ENCODE peak calls at places on chromosomes 6 and 20, in ten cellular contexts. N is choroid plexus epithelial cell, C is adrenal gland, B is hepatocyte, R is astrocyte of the spinal cord, E is retinal pigment epithelial cell, M is pancreas, P is PC-9, I is heart right ventricle, K is astrocyte. F is an unnamed sample.

GRCh38 chr6:20708367-20709124 is 174.3 kb downstream of the CDKAL1 start:
- DNase-seq in N (peak), C (no peak), B (no peak), R (peak), E (peak), M (no peak), P (no peak), I (no peak), K (peak), F (no peak)

GRCh38 chr6:156662025-156662445 is 115.1 kb upstream of the ARID1B start:
- DNase-seq in N (no peak), C (no peak), B (peak), R (no peak), E (no peak), M (peak), P (peak), I (no peak), K (no peak), F (peak)

GRCh38 chr6:52231411-52232127 is 12.7 kb downstream of the IL17F start:
- DNase-seq in N (no peak), C (no peak), B (no peak), R (no peak), E (no peak), M (no peak), P (no peak), I (no peak), K (no peak), F (no peak)

GRCh38 chr6:127725821-127726220 is 148.8 kb downstream of the C6orf58 start:
- DNase-seq in N (no peak), C (no peak), B (no peak), R (no peak), E (no peak), M (no peak), P (no peak), I (no peak), K (no peak), F (no peak)

GRCh38 chr6:33430991-33431879 is 11.4 kb downstream of the SYNGAP1 start:
- DNase-seq in N (peak), C (peak), B (peak), R (peak), E (peak), M (no peak), P (no peak), I (peak), K (peak), F (no peak)

GRCh38 chr6:126396131-126396530 is 56.2 kb downstream of the CENPW start:
- DNase-seq in N (no peak), C (no peak), B (no peak), R (no peak), E (no peak), M (no peak), P (no peak), I (no peak), K (no peak), F (no peak)

GRCh38 chr6:82957171-82957894 is 108.3 kb downstream of the UBE3D start:
- DNase-seq in N (no peak), C (no peak), B (no peak), R (no peak), E (no peak), M (no peak), P (no peak), I (no peak), K (peak), F (no peak)

GRCh38 chr6:41939091-41939847 is 2.3 kb downstream of the CCND3 start:
- DNase-seq in N (peak), C (peak), B (peak), R (peak), E (no peak), M (no peak), P (no peak), I (peak), K (peak), F (no peak)

GRCh38 chr6:89834884-89835792 is 5.5 kb downstream of the CASP8AP2 start:
- DNase-seq in N (peak), C (no peak), B (no peak), R (no peak), E (no peak), M (no peak), P (no peak), I (no peak), K (peak), F (no peak)

GRCh38 chr6:22570185-22570551 is 802 bp downstream of the HDGFL1 start:
- DNase-seq in N (no peak), C (no peak), B (no peak), R (no peak), E (no peak), M (no peak), P (no peak), I (no peak), K (no peak), F (no peak)

GRCh38 chr20:20950620-20951019 is 155.5 kb downstream of the LINC00237 start:
- DNase-seq in N (no peak), C (no peak), B (no peak), R (no peak), E (no peak), M (no peak), P (no peak), I (no peak), K (no peak), F (no peak)

GRCh38 chr6:33856655-33857054 is 52.9 kb upstream of the MLN start:
- DNase-seq in N (no peak), C (no peak), B (no peak), R (no peak), E (no peak), M (no peak), P (no peak), I (no peak), K (no peak), F (no peak)

GRCh38 chr20:34531608-34532265 is 15.5 kb downstream of the DYNLRB1 start:
- DNase-seq in N (no peak), C (no peak), B (no peak), R (no peak), E (no peak), M (no peak), P (no peak), I (no peak), K (no peak), F (no peak)

GRCh38 chr6:146602526-146602925 is 3.8 kb downstream of the ADGB start:
- DNase-seq in N (no peak), C (no peak), B (no peak), R (no peak), E (no peak), M (no peak), P (no peak), I (no peak), K (no peak), F (no peak)

GRCh38 chr20:50210066-50210619 is 19.5 kb downstream of the CEBPB start:
- DNase-seq in N (no peak), C (no peak), B (no peak), R (no peak), E (no peak), M (peak), P (no peak), I (no peak), K (no peak), F (no peak)

GRCh38 chr6:76222189-76222588 is 149.7 kb upstream of the IMPG1 start:
- DNase-seq in N (no peak), C (no peak), B (no peak), R (no peak), E (no peak), M (no peak), P (no peak), I (no peak), K (no peak), F (no peak)

GRCh38 chr6:99384507-99384906 is 9.5 kb downstream of the COQ3 start:
- DNase-seq in N (no peak), C (no peak), B (no peak), R (no peak), E (no peak), M (no peak), P (no peak), I (no peak), K (no peak), F (no peak)

GRCh38 chr6:88586371-88587157 is 376.9 kb downstream of the RNGTT start:
- DNase-seq in N (no peak), C (peak), B (no peak), R (no peak), E (no peak), M (no peak), P (no peak), I (no peak), K (peak), F (no peak)

GRCh38 chr6:168290095-168290494 is 29.5 kb downstream of the DACT2 start:
- DNase-seq in N (no peak), C (no peak), B (no peak), R (no peak), E (no peak), M (no peak), P (no peak), I (no peak), K (no peak), F (no peak)

GRCh38 chr20:9200620-9201019 is 131.7 kb downstream of the PLCB4 start:
- DNase-seq in N (peak), C (no peak), B (peak), R (peak), E (peak), M (no peak), P (peak), I (no peak), K (peak), F (peak)

GRCh38 chr6:11500008-11500407 is 37.5 kb upstream of the TMEM170B start:
- DNase-seq in N (peak), C (no peak), B (no peak), R (peak), E (peak), M (no peak), P (no peak), I (no peak), K (peak), F (no peak)

GRCh38 chr6:158031445-158032353 is 50.0 kb downstream of the SYNJ2 start:
- DNase-seq in N (peak), C (no peak), B (peak), R (peak), E (no peak), M (no peak), P (peak), I (peak), K (peak), F (no peak)

GRCh38 chr6:31815025-31815838 is at the start of the genes HSPA1A and HSPA1L:
- DNase-seq in N (peak), C (peak), B (peak), R (peak), E (peak), M (peak), P (peak), I (peak), K (peak), F (no peak)

GRCh38 chr20:19817017-19817416 is 59.0 kb downstream of the RIN2 start:
- DNase-seq in N (peak), C (peak), B (no peak), R (peak), E (no peak), M (no peak), P (peak), I (peak), K (peak), F (peak)

GRCh38 chr6:138682722-138683521 is 90.6 kb upstream of the CCDC28A start:
- DNase-seq in N (peak), C (no peak), B (no peak), R (peak), E (no peak), M (no peak), P (peak), I (peak), K (peak), F (no peak)

GRCh38 chr20:5150226-5151076 is 23.6 kb downstream of the CDS2 start:
- DNase-seq in N (peak), C (peak), B (peak), R (peak), E (peak), M (no peak), P (no peak), I (no peak), K (peak), F (peak)

GRCh38 chr20:19936801-19937583 is 80.2 kb upstream of the NAA20 start:
- DNase-seq in N (no peak), C (peak), B (no peak), R (no peak), E (no peak), M (no peak), P (no peak), I (peak), K (no peak), F (no peak)

GRCh38 chr6:31585531-31585930 is 546 bp upstream of the LST1 start:
- DNase-seq in N (no peak), C (no peak), B (no peak), R (no peak), E (no peak), M (no peak), P (no peak), I (no peak), K (no peak), F (no peak)

GRCh38 chr6:760982-761955 is 68.3 kb upstream of the EXOC2 start:
- DNase-seq in N (no peak), C (no peak), B (peak), R (no peak), E (no peak), M (no peak), P (no peak), I (no peak), K (no peak), F (no peak)

GRCh38 chr6:3229566-3230274 is 2.3 kb upstream of the TUBB2B start:
- DNase-seq in N (no peak), C (no peak), B (peak), R (no peak), E (no peak), M (no peak), P (no peak), I (no peak), K (no peak), F (no peak)

GRCh38 chr6:27294409-27294808 is 17.7 kb downstream of the POM121L2 start:
- DNase-seq in N (no peak), C (no peak), B (no peak), R (no peak), E (no peak), M (no peak), P (no peak), I (no peak), K (no peak), F (no peak)

GRCh38 chr6:27297857-27298730 is 14.0 kb downstream of the POM121L2 start:
- DNase-seq in N (peak), C (no peak), B (peak), R (peak), E (no peak), M (no peak), P (peak), I (no peak), K (peak), F (no peak)

GRCh38 chr6:27295301-27296079 is 16.6 kb downstream of the POM121L2 start:
- DNase-seq in N (peak), C (no peak), B (peak), R (peak), E (peak), M (no peak), P (peak), I (no peak), K (peak), F (peak)

GRCh38 chr6:27297484-27297856 is 14.6 kb downstream of the POM121L2 start:
- DNase-seq in N (no peak), C (no peak), B (no peak), R (no peak), E (no peak), M (no peak), P (no peak), I (no peak), K (no peak), F (no peak)

GRCh38 chr6:27296106-27296783 is 15.8 kb downstream of the POM121L2 start:
- DNase-seq in N (peak), C (no peak), B (peak), R (peak), E (peak), M (no peak), P (peak), I (no peak), K (peak), F (no peak)
- H3K4me3 ChIP-seq in N (peak), C (no peak), B (peak), R (peak), E (peak), M (no peak), P (peak), I (no peak), K (peak), F (peak)

DNA sequence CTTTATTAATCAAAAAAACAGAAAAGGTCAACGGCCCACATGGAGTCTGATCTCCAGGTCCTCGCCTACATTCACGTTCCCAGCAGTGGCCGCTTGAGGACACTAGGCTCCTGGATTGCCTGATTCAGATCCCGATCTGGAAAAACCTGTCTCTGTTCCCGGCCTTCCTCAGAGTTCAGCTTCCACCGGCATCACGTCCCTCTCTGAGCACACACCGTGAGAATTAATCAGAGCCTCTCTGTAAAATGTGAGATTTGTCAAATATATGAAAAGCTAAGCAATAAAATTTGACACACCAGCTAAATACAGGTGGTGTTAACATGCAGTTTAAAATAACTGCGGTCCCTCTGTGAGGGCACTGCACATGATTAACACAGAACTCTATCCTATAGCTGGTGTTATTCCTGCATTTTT is 122.8 kb upstream of the COL21A1 start:
- DNase-seq in N (peak), C (peak), B (peak), R (peak), E (no peak), M (peak), P (peak), I (peak), K (peak), F (no peak)
- TF ChIP-seq CTCF in N (peak), C (peak), B (peak), R (peak), E (peak), M (no peak), P (peak), I (peak), K (peak), F (peak)

GRCh38 chr6:148441454-148441911 is 98.8 kb downstream of the SASH1 start:
- DNase-seq in N (peak), C (no peak), B (peak), R (peak), E (peak), M (no peak), P (peak), I (no peak), K (peak), F (peak)
- H3K4me3 ChIP-seq in N (no peak), C (no peak), B (no peak), R (no peak), E (peak), M (no peak), P (no peak), I (no peak), K (peak), F (peak)

GRCh38 chr6:55963301-55963700 is 87.9 kb upstream of the BMP5 start:
- DNase-seq in N (peak), C (no peak), B (no peak), R (no peak), E (no peak), M (no peak), P (no peak), I (no peak), K (no peak), F (no peak)
- TF ChIP-seq CTCF in N (peak), C (no peak), B (peak), R (peak), E (peak), M (no peak), P (no peak), I (no peak), K (peak), F (peak)

GRCh38 chr6:170292111-170292777 is 1.4 kb upstream of the DLL1 start:
- DNase-seq in N (no peak), C (no peak), B (no peak), R (no peak), E (no peak), M (no peak), P (no peak), I (no peak), K (no peak), F (no peak)
- H3K4me3 ChIP-seq in N (no peak), C (no peak), B (peak), R (no peak), E (no peak), M (peak), P (no peak), I (peak), K (no peak), F (no peak)

DNA sequence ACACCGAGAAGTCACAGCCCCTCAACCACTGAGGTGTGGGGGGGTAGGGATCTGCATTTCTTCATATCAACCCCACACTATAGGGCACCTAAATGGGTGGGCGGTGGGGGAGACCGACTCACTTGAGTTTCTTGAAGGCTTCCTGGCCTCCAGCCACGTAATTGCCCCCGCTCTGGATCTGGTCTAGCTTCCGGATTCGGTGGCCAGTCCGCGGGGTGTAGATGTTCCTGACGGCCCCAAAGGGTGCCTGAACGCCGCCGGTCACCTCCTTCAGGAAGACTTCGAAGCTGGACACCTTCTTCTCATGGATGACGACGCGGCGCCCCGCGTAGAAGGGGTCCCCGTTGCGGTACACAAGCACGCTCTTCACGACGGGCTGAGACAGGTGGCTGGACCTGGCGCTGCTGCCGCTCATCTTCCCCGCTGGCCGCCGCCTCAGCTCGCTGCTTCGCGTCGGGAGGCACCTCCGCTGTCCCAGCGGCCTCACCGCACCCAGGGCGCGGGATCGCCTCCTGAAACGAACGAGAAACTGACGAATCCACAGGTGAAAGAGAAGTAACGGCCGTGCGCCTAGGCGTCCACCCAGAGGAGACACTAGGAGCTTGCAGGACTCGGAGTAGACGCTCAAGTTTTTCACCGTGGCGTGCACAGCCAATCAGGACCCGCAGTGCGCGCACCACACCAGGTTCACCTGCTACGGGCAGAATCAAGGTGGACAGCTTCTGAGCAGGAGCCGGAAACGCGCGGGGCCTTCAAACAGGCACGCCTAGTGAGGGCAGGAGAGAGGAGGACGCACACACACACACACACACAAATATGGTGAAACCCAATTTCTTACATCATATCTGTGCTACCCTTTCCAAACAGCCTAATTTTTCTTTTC is at the start of gene DCDC2:
- DNase-seq in N (peak), C (peak), B (no peak), R (no peak), E (no peak), M (peak), P (peak), I (no peak), K (peak), F (peak)
- TF ChIP-seq CTCF in N (no peak), C (no peak), B (no peak), R (no peak), E (no peak), M (no peak), P (no peak), I (no peak), K (no peak), F (no peak)

DNA sequence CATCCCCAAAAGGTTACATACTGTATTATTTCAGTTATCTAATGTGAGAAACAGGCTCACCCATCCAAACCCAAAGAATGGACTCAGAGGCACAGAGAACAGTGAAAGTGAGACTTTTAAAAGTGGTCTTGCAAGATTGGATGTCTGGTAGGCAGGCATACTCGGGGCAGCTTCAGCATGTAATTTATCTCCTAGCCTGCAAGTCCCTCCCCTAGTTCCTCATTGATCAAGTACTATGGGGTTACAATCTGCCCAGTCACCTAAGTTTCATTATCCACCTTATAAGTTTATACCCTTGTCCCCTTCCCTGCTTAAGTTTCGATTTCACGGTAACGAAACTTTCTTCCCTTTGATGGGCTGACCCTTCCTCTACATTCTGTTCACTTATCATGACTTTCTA is 20.8 kb upstream of the ZNF451 start:
- DNase-seq in N (no peak), C (no peak), B (no peak), R (no peak), E (no peak), M (no peak), P (no peak), I (no peak), K (no peak), F (no peak)
- H3K4me3 ChIP-seq in N (no peak), C (no peak), B (no peak), R (no peak), E (no peak), M (no peak), P (no peak), I (no peak), K (no peak), F (no peak)